ENCODE peak calls at places on chromosomes 5 and 9, in four cellular contexts. X is stimulated activated CD4-positive, alpha-beta T cell treated with anti-CD3 and anti-CD28 coated beads, Interleukin-1b, Interleukin-23, amount 100 ng/mL, for 48 hours; V is posterior vena cava; T is cardiac muscle cell. G is an unnamed sample.

GRCh38 chr5:1544294-1545010 is 20.7 kb upstream of the LPCAT1 start:
- DNase-seq in X (no peak), V (no peak), T (no peak), G (no peak)

GRCh38 chr9:12996971-12997370 is 222.2 kb downstream of the LURAP1L start:
- DNase-seq in X (no peak), V (no peak), T (no peak), G (no peak)

GRCh38 chr5:111349429-111349828 is 125.2 kb downstream of the CAMK4 start:
- DNase-seq in X (no peak), V (no peak), T (no peak), G (no peak)

GRCh38 chr5:138950411-138951011 is 75.4 kb upstream of the LRRTM2 start:
- DNase-seq in X (no peak), V (peak; percentile 61), T (no peak), G (no peak)

GRCh38 chr9:103789686-103790085 is 304.4 kb upstream of the SMC2 start:
- DNase-seq in X (no peak), V (no peak), T (peak; percentile 7), G (no peak)

GRCh38 chr5:54704341-54704740 is 186.8 kb downstream of the SNX18 start:
- DNase-seq in X (no peak), V (no peak), T (no peak), G (no peak)

GRCh38 chr9:99431103-99431502 is 209.0 kb downstream of the SEC61B start:
- DNase-seq in X (no peak), V (no peak), T (peak; percentile 62), G (no peak)

GRCh38 chr9:122402403-122403268 is 31.8 kb downstream of the PTGS1 start:
- DNase-seq in X (peak; percentile 57), V (peak; percentile 44), T (peak; percentile 99), G (peak; percentile 58)

GRCh38 chr9:89667730-89668129 is 62.9 kb downstream of the GADD45G start:
- DNase-seq in X (no peak), V (no peak), T (no peak), G (no peak)

GRCh38 chr9:133199648-133200321 is 9.3 kb downstream of the OBP2B start:
- DNase-seq in X (peak; percentile 53), V (peak; percentile 82), T (no peak), G (peak; percentile 65)

GRCh38 chr5:128196791-128197190 is 113.2 kb downstream of the SLC12A2 start:
- DNase-seq in X (no peak), V (no peak), T (peak; percentile 70), G (no peak)

GRCh38 chr9:116475201-116475600 is 211.9 kb upstream of the TRIM32 start:
- DNase-seq in X (no peak), V (no peak), T (peak; percentile 60), G (no peak)

GRCh38 chr9:36443581-36443980 is 43.5 kb upstream of the RNF38 start:
- DNase-seq in X (no peak), V (no peak), T (no peak), G (no peak)

GRCh38 chr5:148151872-148152271 is 16.5 kb upstream of the SPINK14 start:
- DNase-seq in X (no peak), V (no peak), T (no peak), G (no peak)

GRCh38 chr5:37090123-37090726 is 159.0 kb downstream of the CPLANE1 start:
- DNase-seq in X (no peak), V (no peak), T (no peak), G (no peak)

GRCh38 chr9:112249277-112249676 is 74.2 kb upstream of the SUSD1 start:
- DNase-seq in X (no peak), V (no peak), T (peak; percentile 30), G (no peak)

GRCh38 chr9:17625644-17626388 is 47.0 kb downstream of the SH3GL2 start:
- DNase-seq in X (no peak), V (no peak), T (no peak), G (no peak)

GRCh38 chr5:81151546-81151945 is 81.6 kb upstream of the CKMT2 start:
- DNase-seq in X (no peak), V (no peak), T (peak; percentile 60), G (no peak)

GRCh38 chr9:108786756-108787663 is 68.8 kb downstream of the ACTL7B start:
- DNase-seq in X (no peak), V (no peak), T (peak; percentile 30), G (no peak)

GRCh38 chr5:155554500-155554899 is 540.9 kb downstream of the KIF4B start:
- DNase-seq in X (no peak), V (no peak), T (no peak), G (no peak)

GRCh38 chr5:169450464-169450863 is 133.1 kb upstream of the SPDL1 start:
- DNase-seq in X (no peak), V (no peak), T (peak; percentile 57), G (no peak)

GRCh38 chr5:103829585-103829984 is 267.0 kb upstream of the NUDT12 start:
- DNase-seq in X (no peak), V (no peak), T (no peak), G (no peak)

GRCh38 chr5:149777382-149777781 is 47.3 kb downstream of the PPARGC1B start:
- DNase-seq in X (no peak), V (peak; percentile 82), T (peak; percentile 27), G (peak; percentile 3)

GRCh38 chr9:129853614-129854013 is 18.4 kb downstream of the USP20 start:
- DNase-seq in X (no peak), V (no peak), T (no peak), G (no peak)

GRCh38 chr5:149338364-149338763 is 6.9 kb upstream of the GRPEL2 start:
- DNase-seq in X (no peak), V (no peak), T (no peak), G (no peak)

GRCh38 chr5:164013077-164013670 is 507.8 kb downstream of the MAT2B start:
- DNase-seq in X (peak; percentile 13), V (no peak), T (peak; percentile 90), G (peak; percentile 12)

GRCh38 chr9:4138180-4138579 is 161.7 kb downstream of the GLIS3 start:
- DNase-seq in X (no peak), V (no peak), T (peak; percentile 81), G (no peak)

GRCh38 chr9:78985084-78985738 is 586.6 kb upstream of the TLE4 start:
- DNase-seq in X (no peak), V (no peak), T (no peak), G (no peak)

GRCh38 chr5:177005619-177006264 is 837 bp downstream of the UIMC1 start:
- DNase-seq in X (peak; percentile 70), V (peak; percentile 93), T (peak; percentile 72), G (peak; percentile 65)

G was measured in activated naive CD8-positive, alpha-beta T cell treated with anti-CD3 and anti-CD28 coated beads for 36 hours.